ENCODE peak calls at places on chromosomes 6 and 20, in six cellular contexts. C, L, K, Z, W and O are unnamed samples.

GRCh38 chr6:166306378-166307081 is 1.7 kb downstream of the PRR18 start:
- DNase-seq in C (no peak), L (no peak), K (no peak), Z (no peak), W (no peak), O (no peak)

GRCh38 chr6:45466686-45467085 is 89.0 kb upstream of the SUPT3H start:
- DNase-seq in C (no peak), L (no peak), K (no peak), Z (no peak), W (no peak), O (no peak)

GRCh38 chr20:18639501-18639979 is 51.7 kb downstream of the DTD1 start:
- DNase-seq in C (no peak), L (no peak), K (no peak), Z (no peak), W (no peak), O (no peak)

GRCh38 chr6:42756713-42757112 is 10.8 kb upstream of the TBCC start:
- DNase-seq in C (no peak), L (no peak), K (peak; percentile 58), Z (no peak), W (no peak), O (peak; percentile 34)

GRCh38 chr20:51460569-51461265 is 81.8 kb downstream of the NFATC2 start:
- DNase-seq in C (no peak), L (no peak), K (no peak), Z (no peak), W (no peak), O (no peak)

GRCh38 chr6:169932491-169932890 is 181.1 kb downstream of the ERMARD start:
- DNase-seq in C (peak; percentile 60), L (no peak), K (no peak), Z (no peak), W (no peak), O (no peak)

GRCh38 chr6:170185175-170185970 is 105.5 kb downstream of the DLL1 start:
- DNase-seq in C (peak; percentile 45), L (no peak), K (no peak), Z (no peak), W (no peak), O (peak; percentile 80)

GRCh38 chr6:122609881-122610689 is at the start of gene PKIB:
- DNase-seq in C (peak; percentile 79), L (peak; percentile 67), K (peak; percentile 89), Z (peak; percentile 78), W (no peak), O (peak; percentile 56)

GRCh38 chr6:36721369-36722140 is 23.9 kb downstream of the RAB44 start:
- DNase-seq in C (no peak), L (no peak), K (no peak), Z (no peak), W (no peak), O (no peak)

GRCh38 chr20:36275441-36276189 is 30.5 kb upstream of the DLGAP4 start:
- DNase-seq in C (no peak), L (no peak), K (no peak), Z (no peak), W (no peak), O (no peak)

GRCh38 chr6:17470953-17471335 is 77.5 kb downstream of the CAP2 start:
- DNase-seq in C (no peak), L (no peak), K (peak; percentile 8), Z (no peak), W (no peak), O (no peak)

GRCh38 chr20:64194269-64194668 is 30.0 kb downstream of the MYT1 start:
- DNase-seq in C (no peak), L (no peak), K (no peak), Z (no peak), W (no peak), O (no peak)